ENCODE peak calls at places on chromosomes 11 and 22, in five cellular contexts. A, Y, M, P and O are unnamed samples.
A peak's percentile ranks its signal among the peaks of the same experiment; 100 is the strongest.

GRCh38 chr11:125542709-125543108 is 26.6 kb upstream of the EI24 start:
- DNase-seq in Y (no peak), A (no peak), P (no peak), M (no peak), O (no peak)

GRCh38 chr11:66626382-66626781 is 10.0 kb downstream of the RBM14 start:
- DNase-seq in A (no peak), M (no peak), Y (no peak), P (no peak), O (no peak)

GRCh38 chr11:111148116-111148515 is 97.4 kb upstream of the POU2AF2 start:
- DNase-seq in P (no peak), A (no peak), Y (no peak), M (no peak), O (no peak)

GRCh38 chr11:65301491-65302329 is 13.0 kb upstream of the CDC42EP2 start:
- DNase-seq in M (no peak), P (no peak), Y (no peak), A (peak; percentile 78), O (no peak)

GRCh38 chr11:129286813-129287212 is 88.8 kb upstream of the BARX2 start:
- DNase-seq in Y (no peak), A (no peak), P (no peak), M (no peak), O (no peak)

GRCh38 chr11:72552399-72552910 is 118.1 kb upstream of the CLPB start:
- DNase-seq in Y (no peak), A (no peak), P (no peak), M (no peak), O (no peak)

GRCh38 chr11:110606415-110606814 is 105.8 kb downstream of the ARHGAP20 start:
- DNase-seq in A (no peak), M (no peak), Y (no peak), P (no peak), O (no peak)

GRCh38 chr22:30694638-30695350 is at the start of gene OSBP2:
- DNase-seq in A (peak; percentile 46), P (peak; percentile 15), Y (peak; percentile 30), M (peak; percentile 56), O (peak; percentile 32)

GRCh38 chr22:24282401-24282800 is 11.8 kb downstream of the SPECC1L start:
- DNase-seq in Y (no peak), P (no peak), M (no peak), A (no peak), O (no peak)

GRCh38 chr22:36129985-36130384 is 30.6 kb downstream of the APOL3 start:
- DNase-seq in M (no peak), P (no peak), A (no peak), Y (no peak), O (no peak)

GRCh38 chr22:48554893-48555552 is 1272.7 kb downstream of the BRD1 start:
- DNase-seq in M (no peak), Y (no peak), A (no peak), P (no peak), O (no peak)

GRCh38 chr11:44361883-44362282 is 51.9 kb upstream of the ALX4 start:
- DNase-seq in A (no peak), Y (no peak), P (no peak), M (no peak), O (no peak)

GRCh38 chr11:12214751-12215150 is 104.4 kb downstream of the MICAL2 start:
- DNase-seq in Y (no peak), A (no peak), M (no peak), P (no peak), O (no peak)

GRCh38 chr11:105524286-105524685 is 85.6 kb upstream of the GRIA4 start:
- DNase-seq in M (no peak), Y (no peak), A (no peak), P (no peak), O (no peak)

GRCh38 chr11:112776834-112777793 is 184.1 kb upstream of the NCAM1 start:
- DNase-seq in M (no peak), Y (no peak), A (no peak), P (no peak), O (no peak)

GRCh38 chr22:20062766-20063083 is 17.3 kb upstream of the DGCR8 start:
- DNase-seq in M (no peak), Y (no peak), P (no peak), A (no peak), O (no peak)

GRCh38 chr11:130865091-130865771 is 51.0 kb downstream of the SNX19 start:
- DNase-seq in A (no peak), P (no peak), Y (no peak), M (peak; percentile 40), O (no peak)

GRCh38 chr22:23137905-23138520 is 3.8 kb downstream of the RSPH14 start:
- DNase-seq in P (no peak), Y (no peak), A (no peak), M (no peak), O (no peak)

GRCh38 chr22:37472418-37473006 is 13.7 kb downstream of the MFNG start:
- DNase-seq in Y (no peak), A (no peak), P (no peak), M (no peak), O (peak; percentile 61)

GRCh38 chr11:12272821-12273617 is 104.4 kb upstream of the PARVA start:
- DNase-seq in A (no peak), P (no peak), Y (no peak), M (no peak), O (no peak)

GRCh38 chr11:66126064-66126463 is 56.0 kb downstream of the PACS1 start:
- DNase-seq in Y (no peak), A (no peak), M (no peak), P (no peak), O (no peak)

GRCh38 chr22:26430600-26430999 is 1.5 kb downstream of the ASPHD2 start:
- DNase-seq in P (no peak), M (no peak), Y (peak; percentile 10), A (no peak), O (no peak)

GRCh38 chr11:36478700-36479329 is 31.3 kb downstream of the TRAF6 start:
- DNase-seq in M (no peak), A (no peak), P (no peak), Y (peak; percentile 60), O (no peak)

GRCh38 chr11:74577624-74578396 is 14.6 kb upstream of the POLD3 start:
- DNase-seq in P (no peak), Y (no peak), A (no peak), M (no peak), O (no peak)

GRCh38 chr22:37245740-37246139 is 1.7 kb upstream of the RAC2 start:
- DNase-seq in M (no peak), P (no peak), Y (no peak), A (no peak), O (no peak)

DNA sequence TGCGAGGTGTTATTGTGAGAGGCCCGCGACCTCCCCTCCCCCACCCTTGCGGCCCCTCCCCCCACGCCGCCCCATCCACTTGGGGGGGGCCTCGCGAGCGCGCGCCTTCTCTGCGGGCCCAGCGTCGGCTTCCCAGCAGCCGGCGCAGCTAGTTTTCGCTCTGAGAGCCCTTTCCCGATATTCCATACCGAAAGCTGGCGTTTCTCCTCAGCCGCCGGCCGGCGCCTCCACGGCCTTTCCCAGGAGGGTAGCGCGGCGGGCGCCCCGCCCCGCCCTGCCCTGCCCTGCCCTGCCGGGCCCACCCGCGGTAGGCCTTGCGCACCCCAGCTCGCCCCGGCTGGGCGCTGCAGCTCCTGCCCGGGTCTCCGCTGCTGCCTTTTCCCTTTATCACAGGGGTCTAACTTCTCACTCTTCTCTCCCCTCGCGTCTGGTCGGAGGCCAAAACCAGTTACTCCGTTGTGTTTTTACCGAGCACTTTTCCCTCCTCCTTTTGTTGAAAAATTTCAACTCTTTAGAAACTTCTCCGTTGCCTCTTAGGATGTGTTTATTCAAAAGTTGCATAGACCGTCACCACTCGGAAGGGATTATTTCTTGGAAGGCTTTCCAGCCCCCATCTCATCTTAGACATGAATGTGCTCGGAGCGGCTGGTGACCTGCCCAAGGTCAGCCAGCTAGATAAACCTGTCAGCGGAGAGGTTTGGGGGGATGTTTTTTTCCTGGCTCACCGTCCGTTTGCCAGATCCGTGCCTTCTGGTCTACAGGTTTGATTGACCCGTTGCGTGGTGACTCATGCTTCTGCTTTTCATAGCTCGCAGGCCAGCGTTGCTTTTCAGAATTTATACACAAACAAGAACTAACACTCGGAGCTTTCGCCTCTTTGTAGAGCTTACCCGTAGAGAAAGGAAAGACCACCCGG is 648 bp downstream of the PAFAH1B2 start:
- DNase-seq in Y (peak; percentile 84), A (peak; percentile 65), M (peak; percentile 68), P (peak; percentile 59), O (peak; percentile 58)
- TF ChIP-seq POLR2A in Y (peak; percentile 43), A (no peak), M (no peak), P (no peak), O (no peak)

DNA sequence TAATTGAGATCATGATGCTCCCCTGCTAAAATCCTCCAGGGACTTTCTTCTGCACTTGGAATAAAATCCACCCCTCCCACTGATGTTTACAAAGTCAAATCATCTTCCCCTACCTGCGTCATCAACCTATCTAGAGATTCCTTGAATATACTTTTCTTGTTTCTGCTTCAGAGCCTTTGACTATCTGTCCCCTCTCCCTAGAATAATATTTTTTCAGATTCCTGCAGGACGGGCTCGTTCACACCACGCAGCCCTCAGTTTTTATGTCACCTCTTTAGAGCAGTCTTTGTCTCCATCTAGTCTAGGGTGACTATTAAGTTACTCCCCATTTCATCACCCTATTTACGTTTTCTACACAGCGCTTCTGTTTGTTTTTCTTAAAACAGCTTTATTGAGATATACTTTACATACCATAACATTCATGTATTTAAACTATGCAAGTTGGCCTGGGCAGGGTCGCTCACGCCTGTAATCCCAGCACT is 94.8 kb upstream of the SESN3 start:
- DNase-seq in A (no peak), Y (no peak), P (no peak), M (no peak), O (no peak)
- TF ChIP-seq POLR2A in A (no peak), Y (no peak), P (no peak), M (no peak), O (no peak)

GRCh38 chr11:19201737-19202605 is at the start of gene CSRP3:
- DNase-seq in A (no peak), P (no peak), M (no peak), Y (no peak), O (no peak)
- TF ChIP-seq POLR2A in A (no peak), P (no peak), M (no peak), Y (no peak), O (no peak)

GRCh38 chr11:32379714-32380113 is 55.6 kb downstream of the WT1 start:
- DNase-seq in Y (no peak), P (no peak), A (no peak), M (no peak), O (no peak)

GRCh38 chr11:32386770-32387377 is 48.5 kb downstream of the WT1 start:
- DNase-seq in A (no peak), M (no peak), Y (peak; percentile 25), P (no peak), O (no peak)

GRCh38 chr11:32385998-32386397 is 49.3 kb downstream of the WT1 start:
- DNase-seq in M (no peak), Y (peak; percentile 14), P (no peak), A (no peak), O (no peak)

GRCh38 chr11:32381149-32381548 is 54.2 kb downstream of the WT1 start:
- DNase-seq in P (no peak), Y (no peak), A (no peak), M (no peak), O (no peak)

DNA sequence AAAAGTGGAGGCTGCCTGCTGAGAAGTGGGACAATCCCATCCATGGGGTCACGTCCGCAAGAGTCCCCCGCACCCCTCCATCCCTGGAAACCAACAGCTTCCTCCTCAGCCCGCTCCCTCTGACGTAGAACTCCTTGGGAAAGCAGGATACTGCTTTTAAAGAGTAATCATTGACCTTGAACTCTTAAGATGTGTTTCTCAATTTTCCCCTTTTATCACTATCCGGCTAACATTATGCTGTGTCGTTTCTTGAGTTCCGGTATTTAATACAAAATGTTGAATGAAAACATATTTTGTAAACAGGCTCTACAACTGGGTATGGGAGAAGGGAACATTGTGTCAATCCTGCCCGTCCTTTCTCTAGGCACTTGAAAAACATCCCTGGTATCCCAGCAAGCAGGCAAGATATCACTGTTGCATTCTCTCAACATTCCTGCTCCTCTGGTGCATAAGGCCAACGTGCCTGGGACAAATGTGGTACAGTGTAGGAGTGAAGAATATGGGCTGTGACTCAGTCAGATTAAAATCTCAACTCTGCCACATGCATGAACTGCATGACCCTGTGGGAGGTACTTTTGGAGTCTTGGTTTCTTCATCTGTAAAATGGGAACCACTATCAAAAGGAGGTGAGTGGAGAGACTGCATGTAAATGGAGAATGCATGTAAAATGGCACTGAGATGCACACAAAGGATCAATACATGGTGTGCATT is 52.8 kb downstream of the WT1 start:
- DNase-seq in A (peak; percentile 76), P (no peak), Y (no peak), M (no peak), O (no peak)
- TF ChIP-seq POLR2A in A (no peak), P (no peak), Y (no peak), M (no peak), O (no peak)